ENCODE peak calls at places on chromosome 17, in four cellular contexts. One of them, this sample, is unnamed.
A peak's percentile ranks its signal among the peaks of the same experiment; 100 is the strongest.

GRCh38 chr17:75771334-75772281 is 6.6 kb upstream of the GALK1 start:
- DNase-seq in brain microvascular endothelial cell: no peak
- DNase-seq in NCI-H1694 treated with DMSO at 0.1 percent for 48 hours: no peak
- DNase-seq in activated naive CD8-positive, alpha-beta T cell treated with anti-CD3 and anti-CD28 coated beads, Interleukin-2, amount 50 U/mL, for 16 hours: no peak
- DNase-seq in this sample: no peak

GRCh38 chr17:50037321-50038107 is 18.4 kb upstream of the ITGA3 start:
- DNase-seq in brain microvascular endothelial cell: peak; percentile 62
- DNase-seq in NCI-H1694 treated with DMSO at 0.1 percent for 48 hours: no peak
- DNase-seq in activated naive CD8-positive, alpha-beta T cell treated with anti-CD3 and anti-CD28 coated beads, Interleukin-2, amount 50 U/mL, for 16 hours: no peak
- DNase-seq in this sample: no peak

GRCh38 chr17:13520899-13521572 is 80.7 kb downstream of the HS3ST3A1 start:
- DNase-seq in activated naive CD8-positive, alpha-beta T cell treated with anti-CD3 and anti-CD28 coated beads, Interleukin-2, amount 50 U/mL, for 16 hours: no peak
- DNase-seq in brain microvascular endothelial cell: peak; percentile 40
- DNase-seq in NCI-H1694 treated with DMSO at 0.1 percent for 48 hours: no peak
- DNase-seq in this sample: peak; percentile 98

GRCh38 chr17:49226771-49227435 is 3.7 kb downstream of the PHOSPHO1 start:
- DNase-seq in brain microvascular endothelial cell: no peak
- DNase-seq in NCI-H1694 treated with DMSO at 0.1 percent for 48 hours: no peak
- DNase-seq in activated naive CD8-positive, alpha-beta T cell treated with anti-CD3 and anti-CD28 coated beads, Interleukin-2, amount 50 U/mL, for 16 hours: no peak
- DNase-seq in this sample: no peak

GRCh38 chr17:77948690-77949114 is 9.8 kb upstream of the TNRC6C start:
- DNase-seq in activated naive CD8-positive, alpha-beta T cell treated with anti-CD3 and anti-CD28 coated beads, Interleukin-2, amount 50 U/mL, for 16 hours: no peak
- DNase-seq in NCI-H1694 treated with DMSO at 0.1 percent for 48 hours: no peak
- DNase-seq in brain microvascular endothelial cell: peak; percentile 55
- DNase-seq in this sample: peak; percentile 13

GRCh38 chr17:52032454-52032853 is 126.1 kb downstream of the CA10 start:
- DNase-seq in NCI-H1694 treated with DMSO at 0.1 percent for 48 hours: no peak
- DNase-seq in activated naive CD8-positive, alpha-beta T cell treated with anti-CD3 and anti-CD28 coated beads, Interleukin-2, amount 50 U/mL, for 16 hours: no peak
- DNase-seq in brain microvascular endothelial cell: no peak
- DNase-seq in this sample: no peak

GRCh38 chr17:8753976-8754440 is 4.3 kb downstream of the SPDYE4 start:
- DNase-seq in brain microvascular endothelial cell: peak; percentile 22
- DNase-seq in activated naive CD8-positive, alpha-beta T cell treated with anti-CD3 and anti-CD28 coated beads, Interleukin-2, amount 50 U/mL, for 16 hours: no peak
- DNase-seq in NCI-H1694 treated with DMSO at 0.1 percent for 48 hours: no peak
- DNase-seq in this sample: no peak

GRCh38 chr17:43702636-43703035 is 40.9 kb upstream of the MEOX1 start:
- DNase-seq in NCI-H1694 treated with DMSO at 0.1 percent for 48 hours: no peak
- DNase-seq in brain microvascular endothelial cell: no peak
- DNase-seq in activated naive CD8-positive, alpha-beta T cell treated with anti-CD3 and anti-CD28 coated beads, Interleukin-2, amount 50 U/mL, for 16 hours: no peak
- DNase-seq in this sample: no peak

GRCh38 chr17:61450641-61451537 is 1.3 kb upstream of the TBX4 start:
- DNase-seq in brain microvascular endothelial cell: no peak
- DNase-seq in activated naive CD8-positive, alpha-beta T cell treated with anti-CD3 and anti-CD28 coated beads, Interleukin-2, amount 50 U/mL, for 16 hours: no peak
- DNase-seq in NCI-H1694 treated with DMSO at 0.1 percent for 48 hours: no peak
- DNase-seq in this sample: no peak

GRCh38 chr17:673200-673681 is 41.4 kb downstream of the VPS53 start:
- DNase-seq in brain microvascular endothelial cell: no peak
- DNase-seq in activated naive CD8-positive, alpha-beta T cell treated with anti-CD3 and anti-CD28 coated beads, Interleukin-2, amount 50 U/mL, for 16 hours: no peak
- DNase-seq in NCI-H1694 treated with DMSO at 0.1 percent for 48 hours: no peak
- DNase-seq in this sample: peak; percentile 72

GRCh38 chr17:82242977-82243647 is 14.3 kb downstream of the SLC16A3 start:
- DNase-seq in brain microvascular endothelial cell: peak; percentile 53
- DNase-seq in NCI-H1694 treated with DMSO at 0.1 percent for 48 hours: peak; percentile 97
- DNase-seq in activated naive CD8-positive, alpha-beta T cell treated with anti-CD3 and anti-CD28 coated beads, Interleukin-2, amount 50 U/mL, for 16 hours: no peak
- DNase-seq in this sample: peak; percentile 71

GRCh38 chr17:41418116-41418860 is 6.1 kb downstream of the KRT37 start:
- DNase-seq in brain microvascular endothelial cell: no peak
- DNase-seq in activated naive CD8-positive, alpha-beta T cell treated with anti-CD3 and anti-CD28 coated beads, Interleukin-2, amount 50 U/mL, for 16 hours: no peak
- DNase-seq in NCI-H1694 treated with DMSO at 0.1 percent for 48 hours: no peak
- DNase-seq in this sample: no peak

GRCh38 chr17:11779906-11780305 is 181.6 kb downstream of the DNAH9 start:
- DNase-seq in brain microvascular endothelial cell: no peak
- DNase-seq in NCI-H1694 treated with DMSO at 0.1 percent for 48 hours: no peak
- DNase-seq in activated naive CD8-positive, alpha-beta T cell treated with anti-CD3 and anti-CD28 coated beads, Interleukin-2, amount 50 U/mL, for 16 hours: no peak
- DNase-seq in this sample: no peak

GRCh38 chr17:55588446-55588845 is 77.2 kb upstream of the SMIM36 start:
- DNase-seq in brain microvascular endothelial cell: no peak
- DNase-seq in activated naive CD8-positive, alpha-beta T cell treated with anti-CD3 and anti-CD28 coated beads, Interleukin-2, amount 50 U/mL, for 16 hours: no peak
- DNase-seq in NCI-H1694 treated with DMSO at 0.1 percent for 48 hours: no peak
- DNase-seq in this sample: no peak

GRCh38 chr17:64399071-64399766 is 8.6 kb upstream of the PECAM1 start:
- DNase-seq in NCI-H1694 treated with DMSO at 0.1 percent for 48 hours: no peak
- DNase-seq in brain microvascular endothelial cell: no peak
- DNase-seq in activated naive CD8-positive, alpha-beta T cell treated with anti-CD3 and anti-CD28 coated beads, Interleukin-2, amount 50 U/mL, for 16 hours: no peak
- DNase-seq in this sample: peak; percentile 35

GRCh38 chr17:73625006-73625405 is 19.2 kb downstream of the SDK2 start:
- DNase-seq in NCI-H1694 treated with DMSO at 0.1 percent for 48 hours: no peak
- DNase-seq in brain microvascular endothelial cell: no peak
- DNase-seq in activated naive CD8-positive, alpha-beta T cell treated with anti-CD3 and anti-CD28 coated beads, Interleukin-2, amount 50 U/mL, for 16 hours: no peak
- DNase-seq in this sample: no peak

This sample was measured in astrocyte of the cerebellum.